ENCODE peak calls at places on chromosome 20, in four cellular contexts. Y is NCI-H1092; V is AG04450; N is activated CD4-positive, CD25-positive, alpha-beta regulatory T cell. L is an unnamed sample.

GRCh38 chr20:49510562-49511117 is 28.2 kb upstream of the KCNB1 start:
- DNase-seq in Y (no peak), V (peak; percentile 80), N (no peak), L (no peak)

GRCh38 chr20:39810269-39810668 is 848.1 kb downstream of the DHX35 start:
- DNase-seq in Y (no peak), V (no peak), N (no peak), L (no peak)

GRCh38 chr20:3563548-3564177 is 92.8 kb downstream of the ATRN start:
- DNase-seq in Y (no peak), V (peak; percentile 7), N (no peak), L (peak; percentile 25)

GRCh38 chr20:53805895-53806384 is 212.3 kb upstream of the ZNF217 start:
- DNase-seq in Y (no peak), V (no peak), N (no peak), L (no peak)

GRCh38 chr20:52913650-52914387 is 58.3 kb upstream of the TSHZ2 start:
- DNase-seq in Y (no peak), V (no peak), N (no peak), L (no peak)

GRCh38 chr20:37899105-37900045 is 3.6 kb upstream of the VSTM2L start:
- DNase-seq in Y (no peak), V (no peak), N (no peak), L (no peak)

GRCh38 chr20:51128198-51128597 is 105.3 kb upstream of the KCNG1 start:
- DNase-seq in Y (no peak), V (peak; percentile 77), N (no peak), L (no peak)

GRCh38 chr20:435558-435957 is 26.8 kb downstream of the TBC1D20 start:
- DNase-seq in Y (no peak), V (no peak), N (no peak), L (no peak)

GRCh38 chr20:58251979-58252591 is 23.6 kb upstream of the ANKRD60 start:
- DNase-seq in Y (no peak), V (peak; percentile 74), N (no peak), L (no peak)

L was measured in brain pericyte.